ENCODE peak calls at places on chromosomes 6 and 20, in seven cellular contexts. One of them, this sample, is unnamed.

GRCh38 chr20:23129891-23130621 is 43.9 kb upstream of the CD93 start:
- DNase-seq in BJ: no peak
- DNase-seq in H9: no peak
- DNase-seq in left ventricle myocardium inferior: no peak
- DNase-seq in fibroblast of pulmonary artery: no peak
- DNase-seq in AG09309: no peak
- DNase-seq in fibroblast of mammary gland: no peak
- DNase-seq in this sample: no peak

GRCh38 chr20:33262658-33263065 is 20.4 kb upstream of the BPIFB1 start:
- DNase-seq in BJ: peak
- DNase-seq in H9: peak
- DNase-seq in left ventricle myocardium inferior: no peak
- DNase-seq in fibroblast of pulmonary artery: peak
- DNase-seq in AG09309: no peak
- DNase-seq in fibroblast of mammary gland: peak
- DNase-seq in this sample: peak

GRCh38 chr6:97111243-97111642 is 171.8 kb downstream of the MMS22L start:
- DNase-seq in BJ: no peak
- DNase-seq in H9: no peak
- DNase-seq in left ventricle myocardium inferior: no peak
- DNase-seq in fibroblast of pulmonary artery: no peak
- DNase-seq in AG09309: no peak
- DNase-seq in fibroblast of mammary gland: no peak
- DNase-seq in this sample: no peak

GRCh38 chr20:36653456-36653855 is 7.5 kb upstream of the SLA2 start:
- DNase-seq in BJ: no peak
- DNase-seq in H9: no peak
- DNase-seq in left ventricle myocardium inferior: no peak
- DNase-seq in fibroblast of pulmonary artery: no peak
- DNase-seq in AG09309: no peak
- DNase-seq in fibroblast of mammary gland: no peak
- DNase-seq in this sample: no peak

GRCh38 chr20:60040471-60041162 is 82.4 kb downstream of the CDH26 start:
- DNase-seq in BJ: no peak
- DNase-seq in H9: no peak
- DNase-seq in left ventricle myocardium inferior: no peak
- DNase-seq in fibroblast of pulmonary artery: no peak
- DNase-seq in AG09309: no peak
- DNase-seq in fibroblast of mammary gland: no peak
- DNase-seq in this sample: no peak

GRCh38 chr6:45310118-45310788 is 17.9 kb upstream of the RUNX2 start:
- DNase-seq in BJ: no peak
- DNase-seq in H9: peak
- DNase-seq in left ventricle myocardium inferior: no peak
- DNase-seq in fibroblast of pulmonary artery: no peak
- DNase-seq in AG09309: no peak
- DNase-seq in fibroblast of mammary gland: no peak
- DNase-seq in this sample: no peak

GRCh38 chr20:38473353-38473795 is 731 bp downstream of the RALGAPB start:
- DNase-seq in BJ: no peak
- DNase-seq in H9: no peak
- DNase-seq in left ventricle myocardium inferior: no peak
- DNase-seq in fibroblast of pulmonary artery: peak
- DNase-seq in AG09309: no peak
- DNase-seq in fibroblast of mammary gland: peak
- DNase-seq in this sample: no peak

GRCh38 chr6:15913001-15913400 is 215.9 kb upstream of the MYLIP start:
- DNase-seq in BJ: no peak
- DNase-seq in H9: no peak
- DNase-seq in left ventricle myocardium inferior: no peak
- DNase-seq in fibroblast of pulmonary artery: no peak
- DNase-seq in AG09309: no peak
- DNase-seq in fibroblast of mammary gland: no peak
- DNase-seq in this sample: no peak

GRCh38 chr6:154650351-154650750 is 82.9 kb upstream of the SCAF8 start:
- DNase-seq in BJ: no peak
- DNase-seq in H9: no peak
- DNase-seq in left ventricle myocardium inferior: no peak
- DNase-seq in fibroblast of pulmonary artery: no peak
- DNase-seq in AG09309: no peak
- DNase-seq in fibroblast of mammary gland: no peak
- DNase-seq in this sample: no peak

GRCh38 chr6:116764557-116764960 is 960 bp downstream of the FAM162B start:
- DNase-seq in BJ: no peak
- DNase-seq in H9: peak
- DNase-seq in left ventricle myocardium inferior: no peak
- DNase-seq in fibroblast of pulmonary artery: no peak
- DNase-seq in AG09309: no peak
- DNase-seq in fibroblast of mammary gland: no peak
- DNase-seq in this sample: no peak

GRCh38 chr6:81216668-81217067 is 535.8 kb downstream of the TENT5A start:
- DNase-seq in BJ: no peak
- DNase-seq in H9: no peak
- DNase-seq in left ventricle myocardium inferior: no peak
- DNase-seq in fibroblast of pulmonary artery: no peak
- DNase-seq in AG09309: no peak
- DNase-seq in fibroblast of mammary gland: no peak
- DNase-seq in this sample: no peak

GRCh38 chr6:43457643-43458042 is 2.3 kb upstream of the DLK2 start:
- DNase-seq in BJ: no peak
- DNase-seq in H9: no peak
- DNase-seq in left ventricle myocardium inferior: no peak
- DNase-seq in fibroblast of pulmonary artery: no peak
- DNase-seq in AG09309: no peak
- DNase-seq in fibroblast of mammary gland: no peak
- DNase-seq in this sample: no peak

GRCh38 chr6:18367371-18367770 is 19.8 kb upstream of the RNF144B start:
- DNase-seq in BJ: no peak
- DNase-seq in H9: no peak
- DNase-seq in left ventricle myocardium inferior: no peak
- DNase-seq in fibroblast of pulmonary artery: no peak
- DNase-seq in AG09309: no peak
- DNase-seq in fibroblast of mammary gland: no peak
- DNase-seq in this sample: no peak

GRCh38 chr6:21846541-21847451 is 253.2 kb downstream of the SOX4 start:
- DNase-seq in BJ: no peak
- DNase-seq in H9: peak
- DNase-seq in left ventricle myocardium inferior: no peak
- DNase-seq in fibroblast of pulmonary artery: peak
- DNase-seq in AG09309: no peak
- DNase-seq in fibroblast of mammary gland: no peak
- DNase-seq in this sample: no peak

GRCh38 chr20:51688600-51688999 is 79.6 kb downstream of the ATP9A start:
- DNase-seq in BJ: no peak
- DNase-seq in H9: no peak
- DNase-seq in left ventricle myocardium inferior: no peak
- DNase-seq in fibroblast of pulmonary artery: no peak
- DNase-seq in AG09309: no peak
- DNase-seq in fibroblast of mammary gland: no peak
- DNase-seq in this sample: no peak

GRCh38 chr20:51687630-51688029 is 80.6 kb downstream of the ATP9A start:
- DNase-seq in BJ: no peak
- DNase-seq in H9: no peak
- DNase-seq in left ventricle myocardium inferior: no peak
- DNase-seq in fibroblast of pulmonary artery: no peak
- DNase-seq in AG09309: no peak
- DNase-seq in fibroblast of mammary gland: no peak
- DNase-seq in this sample: no peak

GRCh38 chr20:51691703-51692102 is 76.5 kb downstream of the ATP9A start:
- DNase-seq in BJ: no peak
- DNase-seq in H9: no peak
- DNase-seq in left ventricle myocardium inferior: no peak
- DNase-seq in fibroblast of pulmonary artery: no peak
- DNase-seq in AG09309: no peak
- DNase-seq in fibroblast of mammary gland: no peak
- DNase-seq in this sample: no peak

GRCh38 chr20:51692806-51693400 is 75.3 kb downstream of the ATP9A start:
- DNase-seq in BJ: no peak
- DNase-seq in H9: no peak
- DNase-seq in left ventricle myocardium inferior: no peak
- DNase-seq in fibroblast of pulmonary artery: no peak
- DNase-seq in AG09309: no peak
- DNase-seq in fibroblast of mammary gland: no peak
- DNase-seq in this sample: no peak

GRCh38 chr20:51687071-51687470 is 81.1 kb downstream of the ATP9A start:
- DNase-seq in BJ: no peak
- DNase-seq in H9: no peak
- DNase-seq in left ventricle myocardium inferior: no peak
- DNase-seq in fibroblast of pulmonary artery: peak
- DNase-seq in AG09309: no peak
- DNase-seq in fibroblast of mammary gland: peak
- DNase-seq in this sample: no peak
- TF ChIP-seq CTCF in BJ: no peak
- TF ChIP-seq CTCF in H9: no peak
- TF ChIP-seq CTCF in left ventricle myocardium inferior: no peak
- TF ChIP-seq CTCF in fibroblast of pulmonary artery: no peak
- TF ChIP-seq CTCF in AG09309: no peak
- TF ChIP-seq CTCF in fibroblast of mammary gland: no peak
- TF ChIP-seq CTCF in this sample: no peak

GRCh38 chr20:18780731-18781130 is 32.9 kb upstream of the SCP2D1 start:
- DNase-seq in BJ: no peak
- DNase-seq in H9: no peak
- DNase-seq in left ventricle myocardium inferior: no peak
- DNase-seq in fibroblast of pulmonary artery: no peak
- DNase-seq in AG09309: no peak
- DNase-seq in fibroblast of mammary gland: no peak
- DNase-seq in this sample: no peak

GRCh38 chr20:18781509-18781908 is 32.1 kb upstream of the SCP2D1 start:
- DNase-seq in BJ: no peak
- DNase-seq in H9: no peak
- DNase-seq in left ventricle myocardium inferior: no peak
- DNase-seq in fibroblast of pulmonary artery: no peak
- DNase-seq in AG09309: no peak
- DNase-seq in fibroblast of mammary gland: no peak
- DNase-seq in this sample: no peak

GRCh38 chr20:18774207-18774606 is 39.4 kb upstream of the SCP2D1 start:
- DNase-seq in BJ: no peak
- DNase-seq in H9: no peak
- DNase-seq in left ventricle myocardium inferior: no peak
- DNase-seq in fibroblast of pulmonary artery: no peak
- DNase-seq in AG09309: no peak
- DNase-seq in fibroblast of mammary gland: no peak
- DNase-seq in this sample: no peak

GRCh38 chr20:18783385-18783959 is 30.1 kb upstream of the SCP2D1 start:
- DNase-seq in BJ: no peak
- DNase-seq in H9: no peak
- DNase-seq in left ventricle myocardium inferior: no peak
- DNase-seq in fibroblast of pulmonary artery: no peak
- DNase-seq in AG09309: no peak
- DNase-seq in fibroblast of mammary gland: no peak
- DNase-seq in this sample: no peak

DNA sequence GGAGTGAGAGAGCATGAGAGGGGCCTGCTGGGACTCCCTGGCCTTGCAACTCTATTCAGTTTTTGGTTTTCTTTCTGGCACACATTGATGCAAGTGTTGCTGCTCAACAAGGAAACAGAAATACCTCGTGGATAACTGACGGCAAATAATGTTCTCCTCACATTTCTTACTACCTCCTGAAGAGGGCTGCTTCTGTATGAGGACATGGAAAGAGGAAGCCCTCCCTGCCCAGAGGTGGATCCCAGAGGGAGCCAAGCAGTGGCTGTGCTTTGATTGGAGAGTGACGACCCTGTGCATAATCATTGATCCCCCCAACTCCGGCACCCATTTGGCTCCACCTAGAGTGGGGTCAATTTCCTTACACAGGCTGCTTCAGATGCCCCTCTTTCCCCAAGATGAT is 34.6 kb upstream of the SCP2D1 start:
- DNase-seq in BJ: no peak
- DNase-seq in H9: peak
- DNase-seq in left ventricle myocardium inferior: no peak
- DNase-seq in fibroblast of pulmonary artery: no peak
- DNase-seq in AG09309: no peak
- DNase-seq in fibroblast of mammary gland: no peak
- DNase-seq in this sample: no peak
- TF ChIP-seq CTCF in BJ: no peak
- TF ChIP-seq CTCF in H9: peak
- TF ChIP-seq CTCF in left ventricle myocardium inferior: no peak
- TF ChIP-seq CTCF in fibroblast of pulmonary artery: no peak
- TF ChIP-seq CTCF in AG09309: no peak
- TF ChIP-seq CTCF in fibroblast of mammary gland: no peak
- TF ChIP-seq CTCF in this sample: no peak

GRCh38 chr6:149563928-149564325 is 2.2 kb upstream of the GINM1 start:
- DNase-seq in BJ: no peak
- DNase-seq in H9: no peak
- DNase-seq in left ventricle myocardium inferior: no peak
- DNase-seq in fibroblast of pulmonary artery: no peak
- DNase-seq in AG09309: no peak
- DNase-seq in fibroblast of mammary gland: no peak
- DNase-seq in this sample: no peak

GRCh38 chr6:149567846-149568585 is 1.8 kb downstream of the GINM1 start:
- DNase-seq in BJ: no peak
- DNase-seq in H9: no peak
- DNase-seq in left ventricle myocardium inferior: no peak
- DNase-seq in fibroblast of pulmonary artery: no peak
- DNase-seq in AG09309: no peak
- DNase-seq in fibroblast of mammary gland: no peak
- DNase-seq in this sample: no peak

GRCh38 chr6:149565539-149566371 is 420 bp upstream of the GINM1 start:
- DNase-seq in BJ: peak
- DNase-seq in H9: peak
- DNase-seq in left ventricle myocardium inferior: peak
- DNase-seq in fibroblast of pulmonary artery: peak
- DNase-seq in AG09309: peak
- DNase-seq in fibroblast of mammary gland: peak
- DNase-seq in this sample: peak

GRCh38 chr6:149567194-149567586 is 1.0 kb downstream of the GINM1 start:
- DNase-seq in BJ: no peak
- DNase-seq in H9: no peak
- DNase-seq in left ventricle myocardium inferior: no peak
- DNase-seq in fibroblast of pulmonary artery: no peak
- DNase-seq in AG09309: no peak
- DNase-seq in fibroblast of mammary gland: no peak
- DNase-seq in this sample: no peak

GRCh38 chr6:149566372-149567193 is at the start of gene GINM1:
- DNase-seq in BJ: no peak
- DNase-seq in H9: peak
- DNase-seq in left ventricle myocardium inferior: peak
- DNase-seq in fibroblast of pulmonary artery: peak
- DNase-seq in AG09309: no peak
- DNase-seq in fibroblast of mammary gland: no peak
- DNase-seq in this sample: no peak
- TF ChIP-seq CTCF in BJ: no peak
- TF ChIP-seq CTCF in H9: no peak
- TF ChIP-seq CTCF in left ventricle myocardium inferior: no peak
- TF ChIP-seq CTCF in fibroblast of pulmonary artery: no peak
- TF ChIP-seq CTCF in AG09309: no peak
- TF ChIP-seq CTCF in fibroblast of mammary gland: no peak
- TF ChIP-seq CTCF in this sample: no peak

GRCh38 chr6:143232849-143233248 is 172.2 kb downstream of the AIG1 start:
- DNase-seq in BJ: no peak
- DNase-seq in H9: peak
- DNase-seq in left ventricle myocardium inferior: no peak
- DNase-seq in fibroblast of pulmonary artery: peak
- DNase-seq in AG09309: no peak
- DNase-seq in fibroblast of mammary gland: peak
- DNase-seq in this sample: no peak
- TF ChIP-seq CTCF in BJ: peak
- TF ChIP-seq CTCF in H9: peak
- TF ChIP-seq CTCF in left ventricle myocardium inferior: peak
- TF ChIP-seq CTCF in fibroblast of pulmonary artery: peak
- TF ChIP-seq CTCF in AG09309: peak
- TF ChIP-seq CTCF in fibroblast of mammary gland: peak
- TF ChIP-seq CTCF in this sample: peak